ENCODE peak calls at places on chromosomes 11 and 22, in six cellular contexts. A, S, P, K, M and W are unnamed samples.
A peak's percentile ranks its signal among the peaks of the same experiment; 100 is the strongest.

GRCh38 chr11:64234840-64235379 is 526 bp downstream of the VEGFB start:
- DNase-seq in A (peak; percentile 70), S (no peak), P (peak; percentile 79), K (peak; percentile 48), M (no peak), W (no peak)

GRCh38 chr11:64619811-64620285 is 28.8 kb downstream of the SLC22A12 start:
- DNase-seq in A (no peak), S (peak; percentile 42), P (peak; percentile 70), K (peak; percentile 73), M (no peak), W (no peak)

GRCh38 chr11:77371646-77372045 is 70.2 kb upstream of the GDPD4 start:
- DNase-seq in A (no peak), S (no peak), P (no peak), K (no peak), M (no peak), W (no peak)

GRCh38 chr11:28384418-28384817 is 276.2 kb downstream of the METTL15 start:
- DNase-seq in A (no peak), S (no peak), P (no peak), K (no peak), M (no peak), W (no peak)

GRCh38 chr11:70031631-70032469 is 46.3 kb upstream of the ANO1 start:
- DNase-seq in A (no peak), S (no peak), P (no peak), K (no peak), M (no peak), W (no peak)

GRCh38 chr11:36247493-36247892 is 41.7 kb downstream of the COMMD9 start:
- DNase-seq in A (no peak), S (no peak), P (no peak), K (no peak), M (no peak), W (no peak)

GRCh38 chr11:4665424-4665823 is 21.6 kb downstream of the OR51E1 start:
- DNase-seq in A (no peak), S (no peak), P (no peak), K (no peak), M (no peak), W (no peak)

GRCh38 chr22:36365020-36365411 is 22.8 kb downstream of the MYH9 start:
- DNase-seq in A (no peak), S (peak; percentile 76), P (no peak), K (peak; percentile 49), M (no peak), W (no peak)

GRCh38 chr22:41919357-41920224 is 4.7 kb upstream of the SHISA8 start:
- DNase-seq in A (peak; percentile 98), S (no peak), P (peak; percentile 74), K (peak; percentile 68), M (peak; percentile 71), W (no peak)

GRCh38 chr11:123694551-123694950 is 40.1 kb upstream of the SCN3B start:
- DNase-seq in A (no peak), S (no peak), P (no peak), K (no peak), M (no peak), W (no peak)

GRCh38 chr11:122746050-122746478 is 90.5 kb downstream of the UBASH3B start:
- DNase-seq in A (no peak), S (no peak), P (no peak), K (no peak), M (peak; percentile 87), W (no peak)

GRCh38 chr22:30064172-30064571 is 16.1 kb upstream of the HORMAD2 start:
- DNase-seq in A (no peak), S (no peak), P (no peak), K (no peak), M (no peak), W (no peak)

GRCh38 chr22:23467721-23468294 is 112.3 kb downstream of the IGLL1 start:
- DNase-seq in A (no peak), S (no peak), P (no peak), K (no peak), M (no peak), W (peak; percentile 30)

GRCh38 chr11:27227744-27228143 is 135.3 kb downstream of the CCDC34 start:
- DNase-seq in A (no peak), S (no peak), P (no peak), K (no peak), M (no peak), W (no peak)

GRCh38 chr11:47325271-47326041 is 27.0 kb downstream of the MYBPC3 start:
- DNase-seq in A (no peak), S (no peak), P (no peak), K (no peak), M (no peak), W (no peak)

GRCh38 chr11:114846040-114846791 is 167.9 kb downstream of the NXPE2 start:
- DNase-seq in A (no peak), S (no peak), P (peak; percentile 22), K (no peak), M (no peak), W (no peak)

GRCh38 chr11:129639300-129639699 is 176.3 kb upstream of the TMEM45B start:
- DNase-seq in A (no peak), S (peak; percentile 96), P (no peak), K (no peak), M (no peak), W (no peak)

GRCh38 chr11:46554205-46555162 is 39.3 kb downstream of the AMBRA1 start:
- DNase-seq in A (no peak), S (peak; percentile 80), P (no peak), K (no peak), M (no peak), W (no peak)

GRCh38 chr11:72776844-72777754 is 16.7 kb downstream of the STARD10 start:
- DNase-seq in A (no peak), S (no peak), P (no peak), K (peak; percentile 89), M (no peak), W (no peak)

DNA sequence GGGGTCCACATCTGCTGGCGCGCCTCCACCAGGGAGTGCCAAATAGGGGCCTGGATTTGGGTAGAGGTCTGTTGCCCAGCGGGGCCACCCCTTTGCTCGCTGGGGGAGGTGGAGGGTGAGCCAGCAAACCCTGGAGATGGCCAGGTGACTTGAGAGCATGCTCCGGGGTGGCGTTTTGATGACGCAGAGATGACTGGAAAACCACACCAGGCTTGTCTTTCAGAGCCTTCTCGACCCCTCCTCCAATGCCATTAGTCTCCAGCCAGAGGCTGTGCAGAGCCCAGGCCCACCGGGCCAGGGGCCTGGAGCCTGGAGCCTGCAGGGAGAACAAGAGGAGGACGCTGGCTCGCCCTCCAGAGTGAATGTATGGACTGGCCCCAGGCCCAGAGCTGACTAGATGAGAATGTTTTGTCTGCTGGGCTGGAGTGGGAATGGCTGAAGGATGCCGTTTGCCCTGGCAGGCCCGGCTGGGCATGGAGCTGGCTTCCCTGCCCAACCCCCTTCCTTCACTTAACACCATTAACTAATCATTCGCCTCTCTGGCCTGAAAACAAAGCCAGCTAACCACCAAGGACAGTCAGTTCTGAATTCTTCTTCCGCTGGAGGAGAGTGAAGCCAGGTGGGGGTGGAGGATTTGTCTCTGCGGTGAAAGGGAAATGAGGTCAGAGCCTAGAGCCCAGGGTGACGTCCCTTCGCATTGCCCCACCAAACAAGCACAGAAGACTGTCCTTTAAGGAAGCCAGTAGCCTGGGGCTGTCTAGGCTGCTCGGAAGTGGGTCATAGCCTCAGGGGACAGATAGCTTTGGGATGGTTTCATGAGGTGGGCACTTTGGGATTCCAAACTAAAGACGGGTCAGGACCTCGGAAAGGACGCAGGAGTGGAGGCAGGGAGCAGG is 1.6 kb upstream of the MCAM start:
- DNase-seq in A (no peak), S (no peak), P (peak; percentile 47), K (no peak), M (peak; percentile 70), W (no peak)
- TF ChIP-seq JUND in A (no peak), S (no peak), P (no peak), K (peak; percentile 66), M (peak; percentile 50), W (no peak)

GRCh38 chr11:106794058-106794457 is 224.2 kb downstream of the GUCY1A2 start:
- DNase-seq in A (no peak), S (no peak), P (no peak), K (no peak), M (no peak), W (no peak)

GRCh38 chr11:106787454-106787853 is 230.8 kb downstream of the GUCY1A2 start:
- DNase-seq in A (no peak), S (no peak), P (no peak), K (no peak), M (no peak), W (no peak)

GRCh38 chr11:106786251-106786650 is 232.0 kb downstream of the GUCY1A2 start:
- DNase-seq in A (no peak), S (no peak), P (no peak), K (no peak), M (no peak), W (no peak)

GRCh38 chr11:106789406-106789805 is 228.9 kb downstream of the GUCY1A2 start:
- DNase-seq in A (no peak), S (no peak), P (no peak), K (no peak), M (no peak), W (no peak)
- TF ChIP-seq JUND in A (no peak), S (no peak), P (no peak), K (no peak), M (no peak), W (no peak)

DNA sequence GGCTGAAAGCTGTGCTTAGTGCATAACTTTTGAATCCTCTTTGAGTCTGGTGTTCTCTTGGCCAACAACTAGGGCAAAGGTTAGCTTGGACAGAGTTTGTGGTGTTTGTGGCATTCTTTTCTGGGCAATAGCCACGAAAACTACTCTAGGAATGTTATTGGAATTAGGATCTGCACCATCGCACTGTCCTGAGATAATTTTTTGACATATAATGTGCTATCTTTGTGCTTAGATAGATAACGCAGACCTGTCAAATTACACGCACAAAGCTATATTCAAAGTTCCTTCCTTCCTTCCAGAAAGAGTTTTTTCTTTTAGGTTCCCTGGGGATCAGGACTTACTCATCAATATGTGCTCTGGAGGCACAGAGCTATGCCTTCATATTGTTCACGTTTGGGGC is 166.8 kb upstream of the MTMR2 start:
- DNase-seq in A (no peak), S (no peak), P (no peak), K (no peak), M (no peak), W (no peak)
- TF ChIP-seq JUND in A (no peak), S (no peak), P (peak; percentile 79), K (no peak), M (no peak), W (no peak)

GRCh38 chr22:24514241-24515024 is 19.3 kb downstream of the UPB1 start:
- DNase-seq in A (no peak), S (no peak), P (no peak), K (no peak), M (peak; percentile 68), W (no peak)

GRCh38 chr22:24516301-24516737 is 21.2 kb downstream of the UPB1 start:
- DNase-seq in A (no peak), S (no peak), P (no peak), K (no peak), M (no peak), W (no peak)

GRCh38 chr22:24515025-24515338 is 19.9 kb downstream of the UPB1 start:
- DNase-seq in A (no peak), S (no peak), P (no peak), K (no peak), M (no peak), W (no peak)

GRCh38 chr22:24512043-24512442 is 16.9 kb downstream of the UPB1 start:
- DNase-seq in A (no peak), S (no peak), P (no peak), K (no peak), M (no peak), W (no peak)

DNA sequence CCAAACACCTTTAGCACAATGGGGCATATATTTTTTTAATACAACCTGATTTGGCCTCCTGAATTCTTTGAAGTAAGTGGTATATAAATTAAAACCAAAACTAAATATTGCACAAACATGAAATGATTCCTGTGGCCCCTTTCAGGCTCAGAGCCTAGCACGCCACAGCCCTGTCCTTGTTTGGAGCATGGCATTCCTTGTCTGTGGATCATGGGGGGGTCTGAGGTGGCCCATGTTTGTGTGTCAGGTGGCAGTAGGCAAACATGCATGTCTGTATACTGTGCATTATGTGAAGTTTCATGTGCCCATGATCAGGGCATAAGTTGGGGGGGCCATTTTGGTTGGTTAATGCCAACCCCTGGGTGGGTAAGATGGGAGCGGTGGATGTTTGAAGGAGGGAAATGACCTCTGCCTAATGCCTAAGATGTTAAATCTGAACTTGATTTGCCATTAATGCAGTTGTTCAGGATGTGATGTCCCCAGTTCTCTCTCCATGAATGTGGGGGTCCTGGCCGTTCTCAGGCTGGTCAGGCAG is 18.6 kb downstream of the UPB1 start:
- DNase-seq in A (no peak), S (no peak), P (no peak), K (no peak), M (no peak), W (no peak)
- TF ChIP-seq JUND in A (no peak), S (no peak), P (no peak), K (no peak), M (no peak), W (no peak)